ENCODE peak calls at places on chromosome 10, in eight cellular contexts. W is H1, C is stomach, P is uterus, Q is A549, X is heart left ventricle, F is body of pancreas, D is tibial nerve. Y is an unnamed sample.

GRCh38 chr10:124127563-124127962 is 34.2 kb upstream of the CHST15 start:
- DNase-seq in P (no peak), C (no peak), X (no peak), W (no peak), Q (no peak), D (no peak), F (no peak), Y (no peak)

GRCh38 chr10:22598488-22598887 is 115.9 kb downstream of the PIP4K2A start:
- DNase-seq in W (no peak), F (no peak), C (no peak), D (no peak), P (no peak), Q (no peak), X (no peak), Y (no peak)

GRCh38 chr10:121069061-121069850 is 218.1 kb downstream of the WDR11 start:
- DNase-seq in W (no peak), P (no peak), C (no peak), X (no peak), Q (no peak), D (no peak), F (no peak), Y (no peak)

GRCh38 chr10:73648252-73648651 is 7.0 kb upstream of the MYOZ1 start:
- DNase-seq in F (no peak), P (no peak), W (no peak), C (no peak), X (peak; percentile 62), Q (no peak), D (no peak), Y (no peak)

GRCh38 chr10:1243486-1244182 is 187.4 kb downstream of the WDR37 start:
- DNase-seq in D (no peak), X (no peak), C (no peak), Q (no peak), F (no peak), W (no peak), P (no peak), Y (no peak)

GRCh38 chr10:42850931-42851330 is 68.3 kb downstream of the BMS1 start:
- DNase-seq in F (no peak), P (no peak), X (no peak), C (no peak), W (no peak), D (no peak), Q (no peak), Y (no peak)

GRCh38 chr10:8233049-8233448 is 178.6 kb downstream of the GATA3 start:
- DNase-seq in D (no peak), Q (no peak), P (no peak), F (no peak), W (no peak), C (no peak), X (no peak), Y (no peak)

GRCh38 chr10:63703113-63703670 is 182.0 kb downstream of the REEP3 start:
- DNase-seq in Q (no peak), X (no peak), F (peak; percentile 61), C (no peak), W (no peak), D (no peak), P (no peak), Y (no peak)

GRCh38 chr10:3400368-3400767 is 227.8 kb upstream of the PITRM1 start:
- DNase-seq in X (no peak), W (no peak), C (no peak), Q (no peak), P (no peak), D (no peak), F (no peak), Y (no peak)

GRCh38 chr10:60914676-60915075 is 29.3 kb downstream of the RHOBTB1 start:
- DNase-seq in X (no peak), W (no peak), D (peak; percentile 84), C (no peak), P (peak; percentile 86), F (peak; percentile 30), Q (no peak), Y (no peak)

GRCh38 chr10:74589226-74589673 is 237.2 kb upstream of the KAT6B start:
- DNase-seq in C (peak; percentile 80), P (peak; percentile 95), X (peak; percentile 94), Q (peak; percentile 41), W (no peak), F (peak; percentile 96), D (peak; percentile 86), Y (peak; percentile 80)

GRCh38 chr10:61617586-61617985 is 45.1 kb upstream of the CABCOCO1 start:
- DNase-seq in D (no peak), C (no peak), F (no peak), Q (no peak), W (no peak), P (no peak), X (no peak), Y (no peak)

GRCh38 chr10:7819126-7819470 is 793 bp downstream of the TAF3 start:
- DNase-seq in Q (peak; percentile 38), F (peak; percentile 50), C (peak; percentile 51), X (peak; percentile 42), D (peak; percentile 45), W (no peak), P (no peak), Y (peak; percentile 77)

GRCh38 chr10:26043469-26043868 is 109.4 kb downstream of the MYO3A start:
- DNase-seq in F (no peak), C (no peak), W (no peak), P (no peak), D (no peak), X (no peak), Q (no peak), Y (no peak)

GRCh38 chr10:22605168-22605567 is 109.2 kb downstream of the PIP4K2A start:
- DNase-seq in Q (no peak), D (no peak), P (peak; percentile 39), X (no peak), C (no peak), F (no peak), W (no peak), Y (no peak)

GRCh38 chr10:95304463-95304862 is 13.7 kb upstream of the PDLIM1 start:
- DNase-seq in X (no peak), F (no peak), D (no peak), W (no peak), P (no peak), Q (no peak), C (no peak), Y (no peak)

GRCh38 chr10:130160775-130161174 is 24.6 kb downstream of the GLRX3 start:
- DNase-seq in X (no peak), P (no peak), Q (no peak), W (no peak), D (no peak), C (no peak), F (no peak), Y (peak; percentile 16)

GRCh38 chr10:32007026-32007425 is 49.2 kb downstream of the KIF5B start:
- DNase-seq in Q (no peak), X (no peak), W (no peak), C (no peak), D (no peak), F (no peak), P (no peak), Y (no peak)

DNA sequence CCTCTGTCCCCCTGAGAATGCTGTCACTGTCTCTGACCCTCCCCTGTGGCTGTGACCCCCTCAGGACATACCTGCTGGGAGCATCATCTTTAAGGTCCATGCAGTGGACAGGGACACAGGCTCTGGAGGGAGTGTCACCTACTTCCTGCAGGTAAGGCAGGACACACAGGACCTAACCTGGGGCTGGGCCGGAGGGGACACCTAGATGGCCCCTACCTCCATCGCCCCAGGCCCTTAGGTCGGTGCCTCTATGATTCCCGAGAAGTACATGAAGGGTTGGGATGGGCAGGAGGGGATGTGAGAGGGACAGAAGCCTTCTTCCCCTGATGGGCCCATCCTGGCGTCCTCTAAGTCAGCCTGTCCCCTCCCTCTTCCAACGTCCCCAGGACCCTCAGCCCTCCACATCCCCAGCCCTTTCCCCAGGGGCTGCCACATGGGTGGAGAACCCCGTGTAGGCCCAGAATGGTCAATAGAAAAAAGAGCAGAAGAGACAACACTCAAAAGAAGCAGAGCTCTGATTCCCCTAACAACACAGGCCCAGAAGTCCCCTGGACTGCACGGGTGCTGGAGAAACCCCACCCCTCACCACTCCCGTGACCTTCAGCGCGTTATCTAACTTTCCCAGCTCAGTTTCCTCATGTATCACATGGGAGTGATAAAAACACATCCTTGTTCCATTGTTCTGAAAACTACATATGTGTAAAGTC is 6.4 kb downstream of the CDHR1 start:
- DNase-seq in Q (no peak), C (no peak), F (no peak), D (no peak), W (no peak), P (no peak), X (no peak), Y (peak; percentile 50)
- TF ChIP-seq POLR2A in Q (no peak), C (no peak), F (no peak), D (no peak), W (no peak), P (no peak), X (no peak), Y (no peak)

DNA sequence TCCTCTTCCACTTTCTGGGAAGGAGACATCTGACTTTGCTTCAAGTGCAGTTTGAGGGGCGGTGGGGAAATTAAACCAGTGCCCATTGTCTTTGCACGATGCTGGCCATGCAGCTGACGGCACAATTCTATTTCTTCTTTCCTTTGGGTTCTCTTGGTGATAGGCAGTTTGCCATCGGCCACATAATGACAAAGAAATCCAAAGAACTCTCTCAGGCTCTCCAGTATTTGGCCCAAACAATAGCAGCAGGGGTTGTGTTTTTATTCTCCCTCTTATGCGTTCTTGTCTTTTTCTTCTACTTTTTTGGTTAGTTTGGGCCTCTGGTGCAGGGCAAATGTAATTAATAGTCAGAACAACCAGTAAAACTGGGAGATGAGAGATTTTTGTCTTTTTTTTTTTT is 147.0 kb downstream of the EMX2 start:
- DNase-seq in C (no peak), Q (no peak), X (no peak), F (no peak), W (no peak), P (no peak), D (no peak), Y (no peak)
- TF ChIP-seq POLR2A in C (no peak), Q (no peak), X (no peak), F (no peak), W (no peak), P (no peak), D (no peak), Y (no peak)

GRCh38 chr10:102120142-102120986 is at the start of gene LDB1:
- DNase-seq in P (peak; percentile 81), C (peak; percentile 79), Q (peak; percentile 81), W (no peak), D (peak; percentile 67), F (peak; percentile 80), X (peak; percentile 92), Y (peak; percentile 89)
- TF ChIP-seq POLR2A in P (peak; percentile 95), C (peak; percentile 40), Q (peak; percentile 62), W (no peak), D (peak; percentile 91), F (peak; percentile 76), X (peak; percentile 98), Y (peak; percentile 75)

DNA sequence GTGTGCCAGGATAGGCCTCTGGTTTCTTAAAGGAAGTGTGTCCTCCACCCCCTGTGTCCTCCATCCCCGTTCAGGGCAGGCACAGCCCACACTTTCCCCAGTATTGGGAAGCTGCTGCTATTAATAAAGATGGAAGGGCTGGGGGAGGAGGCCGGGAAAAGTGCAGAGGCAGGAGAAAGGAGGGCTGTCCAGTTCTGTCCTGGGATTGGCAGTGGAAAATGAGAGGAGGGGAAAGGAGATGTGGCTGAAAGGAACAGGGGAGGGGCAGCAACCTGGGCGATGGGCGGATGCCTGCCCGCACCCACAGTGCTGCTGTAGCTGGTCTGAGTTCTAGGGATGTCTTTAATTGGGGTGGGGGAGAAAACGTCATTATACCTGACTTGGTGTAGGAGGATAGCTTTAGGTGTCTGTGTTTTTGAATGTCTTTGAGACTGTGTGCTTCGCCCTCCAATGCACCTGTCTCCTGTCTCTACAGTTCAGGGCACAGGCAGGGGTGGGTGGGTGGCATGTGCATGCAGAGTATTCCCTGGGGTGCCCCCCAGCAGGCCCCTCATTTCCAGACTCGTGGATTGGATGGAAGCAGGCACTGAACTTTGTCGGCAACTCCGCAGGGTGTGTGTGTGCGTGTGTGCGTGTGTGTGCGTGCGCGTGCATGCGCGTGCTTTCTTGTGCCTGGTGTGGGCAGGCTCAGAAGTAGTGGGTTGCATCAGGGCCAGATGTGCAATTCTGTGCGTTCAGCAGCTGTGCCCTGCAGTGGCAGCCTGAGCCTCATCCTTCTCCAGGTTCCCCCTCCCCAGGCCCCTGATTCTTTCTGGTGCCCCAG is 2.5 kb downstream of the TRIM8 start:
- DNase-seq in F (peak; percentile 54), X (peak; percentile 65), P (no peak), W (no peak), C (peak; percentile 32), D (peak; percentile 66), Q (peak; percentile 43), Y (peak; percentile 43)
- TF ChIP-seq POLR2A in F (no peak), X (peak; percentile 57), P (no peak), W (no peak), C (no peak), D (no peak), Q (no peak), Y (no peak)

Y was measured in erythroblast.